ENCODE peak calls at places on chromosomes 4 and X, in nine cellular contexts. One of them, this sample, is unnamed.
A peak's percentile ranks its signal among the peaks of the same experiment; 100 is the strongest.

GRCh38 chrX:153878969-153879653 is 6.9 kb downstream of the L1CAM start:
- DNase-seq in HEK293T: no peak
- DNase-seq in heart right ventricle: no peak
- DNase-seq in NCI-H69: peak; percentile 93
- DNase-seq in NCI-H146: peak; percentile 81
- DNase-seq in left kidney: peak; percentile 56
- DNase-seq in AG04450: no peak
- DNase-seq in WTC11: peak; percentile 54
- DNase-seq in skeletal muscle cell: no peak
- DNase-seq in this sample: no peak

GRCh38 chrX:129622757-129623301 is 31.9 kb downstream of the APLN start:
- DNase-seq in NCI-H146: no peak
- DNase-seq in HEK293T: no peak
- DNase-seq in skeletal muscle cell: peak; percentile 69
- DNase-seq in heart right ventricle: no peak
- DNase-seq in NCI-H69: no peak
- DNase-seq in AG04450: no peak
- DNase-seq in WTC11: peak; percentile 41
- DNase-seq in left kidney: peak; percentile 37
- DNase-seq in this sample: peak; percentile 17

GRCh38 chr4:5700459-5700858 is 7.9 kb downstream of the EVC2 start:
- DNase-seq in HEK293T: no peak
- DNase-seq in NCI-H69: no peak
- DNase-seq in left kidney: no peak
- DNase-seq in AG04450: no peak
- DNase-seq in skeletal muscle cell: no peak
- DNase-seq in heart right ventricle: no peak
- DNase-seq in WTC11: no peak
- DNase-seq in NCI-H146: no peak
- DNase-seq in this sample: no peak

GRCh38 chrX:75547783-75548182 is 24.9 kb upstream of the ZDHHC15 start:
- DNase-seq in skeletal muscle cell: no peak
- DNase-seq in NCI-H69: no peak
- DNase-seq in left kidney: no peak
- DNase-seq in HEK293T: no peak
- DNase-seq in NCI-H146: no peak
- DNase-seq in heart right ventricle: peak; percentile 31
- DNase-seq in WTC11: no peak
- DNase-seq in AG04450: no peak
- DNase-seq in this sample: peak; percentile 49

GRCh38 chr4:185209031-185209851 is at the start of gene SNX25:
- DNase-seq in NCI-H69: peak; percentile 91
- DNase-seq in left kidney: peak; percentile 96
- DNase-seq in HEK293T: peak; percentile 67
- DNase-seq in heart right ventricle: peak; percentile 90
- DNase-seq in skeletal muscle cell: no peak
- DNase-seq in AG04450: no peak
- DNase-seq in NCI-H146: peak; percentile 86
- DNase-seq in WTC11: peak; percentile 87
- DNase-seq in this sample: peak; percentile 95

GRCh38 chrX:37060999-37061398 is 52.8 kb downstream of the FAM47C start:
- DNase-seq in heart right ventricle: no peak
- DNase-seq in NCI-H69: peak; percentile 4
- DNase-seq in WTC11: no peak
- DNase-seq in HEK293T: peak; percentile 31
- DNase-seq in left kidney: peak; percentile 67
- DNase-seq in NCI-H146: peak; percentile 3
- DNase-seq in skeletal muscle cell: no peak
- DNase-seq in AG04450: peak; percentile 1
- DNase-seq in this sample: peak; percentile 68

GRCh38 chr4:22363071-22363470 is 152.8 kb downstream of the ADGRA3 start:
- DNase-seq in heart right ventricle: no peak
- DNase-seq in NCI-H69: no peak
- DNase-seq in AG04450: no peak
- DNase-seq in NCI-H146: no peak
- DNase-seq in HEK293T: no peak
- DNase-seq in left kidney: no peak
- DNase-seq in WTC11: no peak
- DNase-seq in skeletal muscle cell: no peak
- DNase-seq in this sample: no peak

GRCh38 chr4:135917016-135917415 is 1615.3 kb downstream of the PCDH18 start:
- DNase-seq in left kidney: peak; percentile 6
- DNase-seq in NCI-H146: no peak
- DNase-seq in HEK293T: no peak
- DNase-seq in skeletal muscle cell: peak; percentile 20
- DNase-seq in heart right ventricle: no peak
- DNase-seq in AG04450: peak; percentile 10
- DNase-seq in NCI-H69: no peak
- DNase-seq in WTC11: no peak
- DNase-seq in this sample: no peak

GRCh38 chrX:46461653-46462191 is 83.5 kb downstream of the ZNF674 start:
- DNase-seq in left kidney: no peak
- DNase-seq in WTC11: no peak
- DNase-seq in NCI-H146: no peak
- DNase-seq in HEK293T: no peak
- DNase-seq in AG04450: no peak
- DNase-seq in heart right ventricle: no peak
- DNase-seq in NCI-H69: no peak
- DNase-seq in skeletal muscle cell: no peak
- DNase-seq in this sample: no peak

GRCh38 chrX:39832211-39832610 is 265.5 kb downstream of the BCOR start:
- DNase-seq in heart right ventricle: no peak
- DNase-seq in NCI-H69: no peak
- DNase-seq in NCI-H146: no peak
- DNase-seq in left kidney: no peak
- DNase-seq in HEK293T: no peak
- DNase-seq in skeletal muscle cell: no peak
- DNase-seq in AG04450: no peak
- DNase-seq in WTC11: no peak
- DNase-seq in this sample: no peak

GRCh38 chrX:39308126-39308525 is 506.9 kb downstream of the MID1IP1 start:
- DNase-seq in skeletal muscle cell: no peak
- DNase-seq in HEK293T: no peak
- DNase-seq in NCI-H146: no peak
- DNase-seq in WTC11: no peak
- DNase-seq in left kidney: no peak
- DNase-seq in AG04450: no peak
- DNase-seq in heart right ventricle: no peak
- DNase-seq in NCI-H69: no peak
- DNase-seq in this sample: no peak

GRCh38 chrX:131747173-131747572 is 203.3 kb downstream of the OR13H1 start:
- DNase-seq in NCI-H146: no peak
- DNase-seq in NCI-H69: peak; percentile 91
- DNase-seq in left kidney: no peak
- DNase-seq in heart right ventricle: no peak
- DNase-seq in HEK293T: no peak
- DNase-seq in AG04450: no peak
- DNase-seq in WTC11: no peak
- DNase-seq in skeletal muscle cell: no peak
- DNase-seq in this sample: no peak

GRCh38 chrX:21711848-21712197 is 46.1 kb downstream of the SMPX start:
- DNase-seq in heart right ventricle: no peak
- DNase-seq in NCI-H146: no peak
- DNase-seq in WTC11: no peak
- DNase-seq in NCI-H69: no peak
- DNase-seq in HEK293T: no peak
- DNase-seq in AG04450: no peak
- DNase-seq in left kidney: no peak
- DNase-seq in skeletal muscle cell: no peak
- DNase-seq in this sample: no peak

GRCh38 chr4:147808447-147808846 is 76.6 kb downstream of the ARHGAP10 start:
- DNase-seq in NCI-H146: no peak
- DNase-seq in heart right ventricle: no peak
- DNase-seq in skeletal muscle cell: no peak
- DNase-seq in left kidney: no peak
- DNase-seq in NCI-H69: no peak
- DNase-seq in HEK293T: no peak
- DNase-seq in AG04450: no peak
- DNase-seq in WTC11: no peak
- DNase-seq in this sample: no peak

This sample was measured in hepatocyte.